ENCODE peak calls at places on chromosomes 6 and 20, in ten cellular contexts. O is foreskin melanocyte; T is OCI-LY7; Y is astrocyte of the spinal cord; N is upper lobe of right lung; S is AG04450; I is T-helper 9 cell; A is foreskin fibroblast; Z is central memory CD4-positive, alpha-beta T cell; J is PC-9. E is an unnamed sample.

GRCh38 chr6:33694401-33694931 is 17.0 kb downstream of the UQCC2 start:
- DNase-seq in O (no peak), A (peak), I (peak), J (peak), S (no peak), Z (peak), Y (peak), T (no peak), N (no peak), E (peak)

GRCh38 chr20:38222923-38223742 is 37.4 kb downstream of the KIAA1755 start:
- DNase-seq in T (no peak), J (no peak), N (peak), I (no peak), Y (no peak), A (no peak), Z (no peak), O (no peak), S (no peak), E (no peak)

GRCh38 chr6:17816921-17817611 is 110.3 kb upstream of the NUP153 start:
- DNase-seq in Y (peak), J (no peak), N (no peak), S (peak), Z (no peak), I (no peak), T (no peak), O (no peak), A (peak), E (no peak)

GRCh38 chr6:44805239-44805849 is 417.8 kb downstream of the CDC5L start:
- DNase-seq in J (no peak), Z (no peak), N (no peak), S (peak), I (no peak), O (peak), Y (peak), A (peak), T (no peak), E (no peak)

GRCh38 chr6:163324326-163324927 is 90.1 kb upstream of the QKI start:
- DNase-seq in Y (no peak), N (no peak), I (no peak), J (peak), S (no peak), T (no peak), A (no peak), Z (no peak), O (peak), E (no peak)

GRCh38 chr6:151663559-151663958 is 143.9 kb upstream of the ESR1 start:
- DNase-seq in T (no peak), S (no peak), I (no peak), A (no peak), J (no peak), O (no peak), Y (no peak), N (no peak), Z (no peak), E (no peak)

GRCh38 chr6:168035098-168035660 is 37.7 kb downstream of the KIF25 start:
- DNase-seq in A (peak), Y (peak), S (peak), T (no peak), Z (no peak), J (no peak), O (peak), N (peak), I (no peak), E (peak)

GRCh38 chr6:5695260-5696245 is 311.2 kb downstream of the NRN1 start:
- DNase-seq in Z (no peak), N (no peak), I (no peak), S (no peak), T (peak), J (no peak), A (peak), Y (peak), O (peak), E (peak)

GRCh38 chr6:79421707-79422484 is 115.3 kb downstream of the LCA5 start:
- DNase-seq in S (peak), O (peak), Z (no peak), Y (peak), A (peak), N (no peak), I (no peak), J (no peak), T (no peak), E (peak)

GRCh38 chr20:56797023-56797422 is 167.9 kb downstream of the TFAP2C start:
- DNase-seq in Z (no peak), N (no peak), A (no peak), I (no peak), T (no peak), J (no peak), O (no peak), Y (no peak), S (no peak), E (no peak)

GRCh38 chr6:34331361-34332050 is 61.0 kb downstream of the NUDT3 start:
- DNase-seq in T (no peak), J (no peak), O (no peak), S (no peak), N (no peak), I (no peak), Y (no peak), A (peak), Z (no peak), E (no peak)

GRCh38 chr20:32945710-32946221 is 58.5 kb downstream of the SUN5 start:
- DNase-seq in T (peak), Z (peak), N (no peak), S (peak), O (no peak), I (no peak), J (no peak), A (peak), Y (peak), E (peak)

GRCh38 chr6:53566755-53567154 is 21.9 kb upstream of the GCLC start:
- DNase-seq in N (no peak), S (no peak), O (no peak), I (no peak), T (no peak), J (no peak), A (no peak), Y (no peak), Z (no peak), E (no peak)

GRCh38 chr20:6636209-6637159 is 131.0 kb upstream of the BMP2 start:
- DNase-seq in A (peak), S (peak), N (no peak), O (no peak), I (no peak), Y (peak), J (no peak), T (peak), Z (no peak), E (peak)

GRCh38 chr20:22807646-22808045 is 223.3 kb upstream of the FOXA2 start:
- DNase-seq in I (no peak), A (no peak), O (no peak), Z (no peak), T (no peak), J (no peak), S (no peak), N (no peak), Y (no peak), E (no peak)

GRCh38 chr6:165556116-165556843 is 106.8 kb downstream of the PDE10A start:
- DNase-seq in T (no peak), S (no peak), Y (peak), Z (no peak), A (no peak), J (peak), I (no peak), O (no peak), N (no peak), E (peak)

GRCh38 chr6:104566411-104566810 is 293.3 kb downstream of the HACE1 start:
- DNase-seq in I (no peak), Y (peak), J (no peak), N (no peak), Z (no peak), A (no peak), O (no peak), S (no peak), T (no peak), E (peak)